ENCODE peak calls at places on chromosomes 16 and 17, in five cellular contexts. H is trophoblast cell, R is H1, S is neuronal stem cell, A is mesendoderm. X is an unnamed sample.

GRCh38 chr16:60127196-60127595 is 1393.1 kb upstream of the GOT2 start:
- DNase-seq in H (no peak), R (no peak), A (no peak), S (no peak), X (no peak)

GRCh38 chr17:16439867-16440351 is 24.5 kb downstream of the TRPV2 start:
- DNase-seq in A (no peak), S (no peak), R (no peak), H (no peak), X (no peak)

GRCh38 chr16:4586297-4586696 is 28.4 kb downstream of the UBALD1 start:
- DNase-seq in R (no peak), S (no peak), A (no peak), H (no peak), X (no peak)

GRCh38 chr17:31663576-31663975 is 195.5 kb downstream of the COPRS start:
- DNase-seq in H (no peak), S (no peak), A (peak), R (no peak), X (no peak)

GRCh38 chr16:58267524-58268243 is 27.1 kb downstream of the PRSS54 start:
- DNase-seq in R (no peak), S (no peak), A (no peak), H (no peak), X (no peak)

GRCh38 chr17:3447625-3448024 is 14.0 kb upstream of the OR1E2 start:
- DNase-seq in S (peak), H (no peak), R (no peak), A (peak), X (peak)

GRCh38 chr17:62627904-62628603 is 584 bp downstream of the MRC2 start:
- DNase-seq in R (no peak), A (peak), H (peak), S (peak), X (peak)

GRCh38 chr17:68356520-68356919 is 65.2 kb downstream of the ARSG start:
- DNase-seq in R (no peak), H (no peak), S (no peak), A (no peak), X (no peak)

GRCh38 chr17:60392845-60393702 is 1.1 kb upstream of the USP32 start:
- DNase-seq in R (no peak), A (peak), S (no peak), H (no peak), X (no peak)

GRCh38 chr17:64061157-64061898 is 40.9 kb upstream of the ICAM2 start:
- DNase-seq in H (peak), A (no peak), S (no peak), R (no peak), X (no peak)

GRCh38 chr17:49016775-49017463 is 19.7 kb downstream of the IGF2BP1 start:
- DNase-seq in A (no peak), R (peak), H (no peak), S (no peak), X (peak)

GRCh38 chr17:47654991-47655390 is 5.3 kb downstream of the KPNB1 start:
- DNase-seq in R (no peak), A (no peak), H (no peak), S (no peak), X (no peak)
- H3K4me2 ChIP-seq in R (no peak), A (no peak), H (no peak), S (no peak), X (no peak)

DNA sequence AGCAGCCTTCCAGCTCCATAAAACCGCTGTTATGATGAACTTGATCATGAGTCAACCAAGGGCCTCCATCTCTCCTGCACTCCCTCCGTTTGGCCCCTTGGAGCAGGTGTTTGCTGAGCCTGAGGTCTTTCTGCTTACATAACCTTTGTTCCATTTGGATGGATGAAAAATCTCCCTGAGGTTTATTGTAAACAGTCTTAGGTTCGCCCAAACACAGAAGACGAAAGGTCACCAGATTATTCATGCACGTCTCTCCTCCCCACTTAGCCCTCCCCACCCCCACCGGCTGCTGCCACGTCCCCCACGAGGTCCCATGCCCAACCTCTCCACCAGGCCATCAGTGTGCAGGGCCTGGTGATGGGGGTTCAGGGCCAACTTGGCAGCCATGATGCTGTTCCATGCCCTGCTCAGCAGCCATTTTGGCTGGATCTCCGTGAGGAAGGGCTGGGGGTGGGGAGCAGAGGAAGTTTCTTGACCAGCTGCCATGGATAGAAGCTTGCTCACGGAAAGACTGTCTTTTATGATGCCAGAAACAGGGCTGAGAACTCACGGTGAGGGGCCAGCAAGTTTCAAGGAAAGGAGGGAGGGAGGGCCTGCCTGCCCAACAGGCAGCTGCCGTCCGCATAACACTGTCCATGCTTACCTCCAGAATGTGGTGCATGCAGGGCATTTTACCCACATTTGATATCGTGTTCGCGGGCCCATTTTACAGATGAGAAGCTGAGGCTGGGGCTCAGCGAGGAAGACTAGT is 47.8 kb upstream of the FOXF1 start:
- DNase-seq in H (no peak), S (no peak), A (no peak), R (no peak), X (no peak)
- H3K18ac ChIP-seq in H (no peak), S (no peak), A (no peak), R (no peak), X (no peak)

GRCh38 chr16:30987581-30988190 is 2.7 kb downstream of the HSD3B7 start:
- DNase-seq in R (no peak), S (no peak), H (no peak), A (no peak), X (no peak)
- H2AK5ac ChIP-seq in R (no peak), S (no peak), H (no peak), A (no peak), X (no peak)

GRCh38 chr17:8282345-8282744 is 6.1 kb upstream of the RANGRF start:
- DNase-seq in S (no peak), A (no peak), H (no peak), R (no peak), X (no peak)

GRCh38 chr17:8284126-8284525 is 4.3 kb upstream of the RANGRF start:
- DNase-seq in A (no peak), S (no peak), R (no peak), H (no peak), X (no peak)

GRCh38 chr17:8285270-8286181 is 2.9 kb upstream of the RANGRF start:
- DNase-seq in A (no peak), R (no peak), H (no peak), S (no peak), X (no peak)

GRCh38 chr17:8287651-8288335 is 677 bp upstream of the RANGRF start:
- DNase-seq in S (no peak), H (no peak), R (no peak), A (no peak), X (no peak)

DNA sequence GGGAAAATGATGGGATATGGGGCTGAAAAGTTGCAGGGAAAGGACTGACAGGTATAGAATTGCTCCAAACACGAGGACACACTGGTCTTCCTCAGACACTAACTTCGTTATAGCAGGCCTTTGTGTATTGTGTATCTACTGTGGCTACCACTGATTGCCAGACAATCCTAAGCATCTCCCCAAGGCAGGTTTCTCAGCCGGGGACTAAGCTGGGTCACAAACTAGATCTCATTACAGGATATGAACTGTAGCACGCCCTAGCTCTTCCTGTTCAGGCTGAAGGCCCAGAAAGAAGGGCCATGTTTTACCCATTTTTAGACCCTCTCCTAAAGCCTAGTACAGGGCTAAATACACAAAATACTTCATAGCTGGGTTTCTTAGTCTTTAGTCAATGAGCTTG is 5.1 kb upstream of the RANGRF start:
- DNase-seq in H (no peak), S (no peak), A (peak), R (no peak), X (no peak)
- H3K4me2 ChIP-seq in H (no peak), S (no peak), A (no peak), R (no peak), X (no peak)

DNA sequence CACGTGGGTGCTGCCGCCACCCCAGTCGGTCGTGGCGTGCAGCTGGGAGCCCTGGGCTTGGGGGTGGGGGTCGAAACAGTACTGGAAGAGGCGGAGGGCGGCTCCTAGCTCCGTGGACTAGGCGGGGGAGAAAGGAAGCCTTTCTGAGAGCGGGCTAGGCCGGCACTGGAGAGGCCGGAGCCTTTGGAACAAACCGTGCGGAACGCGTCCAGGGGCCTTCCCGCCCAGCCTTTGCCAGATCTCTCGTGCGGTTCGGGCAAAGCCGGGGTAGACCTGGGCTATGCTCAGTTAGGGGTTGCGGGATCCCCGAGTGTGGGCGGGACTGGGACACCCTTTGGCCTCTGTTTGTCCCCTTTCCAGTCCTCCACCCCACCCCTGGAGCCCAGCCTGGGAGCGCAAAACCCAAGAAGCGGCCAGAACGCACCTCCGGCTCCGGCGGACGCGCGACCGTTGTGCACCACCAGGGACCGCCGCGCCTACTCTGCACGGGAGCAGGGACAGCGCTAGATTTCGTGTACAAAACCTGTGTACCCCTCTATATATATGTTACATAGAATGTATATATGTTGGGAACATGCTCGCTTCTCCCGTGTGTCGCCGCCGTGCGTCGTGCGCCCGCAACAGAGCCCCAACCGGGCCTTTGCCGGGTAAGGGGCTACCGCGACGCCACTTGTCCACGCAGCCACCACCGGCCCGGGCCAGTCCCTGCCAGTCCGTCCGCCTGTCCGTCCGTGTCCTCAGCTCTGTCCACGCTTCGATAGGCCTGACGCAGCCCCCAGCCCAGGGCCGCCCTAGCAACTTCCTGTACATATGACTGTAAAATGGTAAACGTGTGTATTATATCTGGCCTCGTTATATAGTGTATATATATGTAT is 26.2 kb downstream of the SREBF1 start:
- DNase-seq in S (no peak), R (peak), H (peak), A (peak), X (peak)
- H3K18ac ChIP-seq in S (peak), R (peak), H (peak), A (peak), X (peak)

DNA sequence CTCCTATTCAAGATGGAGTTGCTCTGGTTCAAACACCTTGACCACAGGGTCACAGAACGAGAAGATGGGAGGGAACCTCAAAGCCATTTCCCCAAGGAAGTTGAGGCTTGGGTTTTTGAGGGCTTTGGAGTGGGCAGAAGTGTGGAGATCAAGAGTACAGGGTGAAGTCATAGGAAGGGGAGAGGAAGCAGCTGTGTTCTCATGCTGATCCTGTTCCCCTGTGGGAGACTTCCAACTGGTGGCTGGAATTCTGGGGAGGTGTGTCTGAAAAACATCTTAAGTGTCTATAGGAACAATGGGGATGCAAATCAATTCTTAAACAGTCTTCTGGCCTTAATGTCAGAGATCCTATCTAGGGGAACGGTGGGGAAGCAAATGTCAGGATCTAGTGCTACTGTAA is 38.8 kb upstream of the HSBP1 start:
- DNase-seq in S (no peak), H (no peak), A (peak), R (no peak), X (no peak)
- H2AK5ac ChIP-seq in S (no peak), H (no peak), A (no peak), R (peak), X (no peak)

DNA sequence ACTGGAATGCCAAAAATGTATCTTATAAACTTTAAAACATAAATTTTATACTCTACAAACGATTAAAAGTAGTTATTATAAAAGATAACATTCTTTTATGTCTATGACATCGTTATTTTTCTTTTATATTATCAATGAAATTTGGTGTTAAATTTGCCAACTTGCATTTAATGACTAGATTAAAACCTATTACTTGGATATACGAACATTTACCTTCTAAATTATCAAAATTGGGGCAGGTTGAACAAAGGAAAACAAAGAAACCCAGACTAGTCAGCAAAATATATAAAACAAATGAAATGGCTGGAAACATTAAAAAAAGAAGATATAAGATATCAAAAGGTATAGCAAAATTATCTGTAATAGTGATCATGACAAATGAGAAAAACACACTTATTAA is 34.1 kb upstream of the ABCA3 start:
- DNase-seq in A (no peak), R (no peak), S (no peak), H (no peak), X (no peak)
- H3K4me2 ChIP-seq in A (no peak), R (no peak), S (no peak), H (no peak), X (no peak)

X was measured in H9.